ENCODE peak calls at places on chromosomes 16 and 17, in ten cellular contexts. B is psoas muscle; E is trophoblast cell; L is effector memory CD4-positive, alpha-beta T cell; H is adrenal gland; A is stomach; V is A549; P is HL-60; T is fibroblast of lung; R is IMR-90. U is an unnamed sample.

GRCh38 chr17:73476890-73477350 is 165.1 kb upstream of the CDC42EP4 start:
- DNase-seq in B (no peak), E (no peak), L (no peak), H (no peak), A (no peak), V (no peak), P (no peak), T (no peak), R (no peak), U (no peak)

GRCh38 chr16:70770291-70770967 is 30.5 kb downstream of the VAC14 start:
- DNase-seq in B (no peak), E (peak), L (no peak), H (peak), A (no peak), V (peak), P (no peak), T (no peak), R (no peak), U (no peak)

GRCh38 chr16:88552815-88553214 is 17.4 kb upstream of the ZC3H18 start:
- DNase-seq in B (no peak), E (no peak), L (no peak), H (no peak), A (no peak), V (no peak), P (no peak), T (no peak), R (no peak), U (peak)

GRCh38 chr16:73213761-73214480 is 166.0 kb upstream of the ZFHX3 start:
- DNase-seq in B (no peak), E (no peak), L (no peak), H (no peak), A (no peak), V (no peak), P (no peak), T (peak), R (peak), U (no peak)

GRCh38 chr16:57619606-57620315 is 8.7 kb upstream of the ADGRG1 start:
- DNase-seq in B (no peak), E (peak), L (no peak), H (peak), A (peak), V (no peak), P (no peak), T (no peak), R (no peak), U (peak)

GRCh38 chr17:43530303-43531081 is 15.6 kb downstream of the ETV4 start:
- DNase-seq in B (peak), E (peak), L (no peak), H (peak), A (peak), V (no peak), P (no peak), T (peak), R (peak), U (peak)

GRCh38 chr17:72376486-72377345 is 255.9 kb downstream of the SOX9 start:
- DNase-seq in B (no peak), E (no peak), L (no peak), H (no peak), A (no peak), V (no peak), P (no peak), T (peak), R (peak), U (no peak)

GRCh38 chr17:79960788-79961522 is 74.7 kb downstream of the TBC1D16 start:
- DNase-seq in B (no peak), E (no peak), L (no peak), H (no peak), A (no peak), V (peak), P (no peak), T (no peak), R (peak), U (no peak)

GRCh38 chr17:48499248-48499647 is 31.6 kb downstream of the HOXB1 start:
- DNase-seq in B (no peak), E (no peak), L (no peak), H (no peak), A (no peak), V (no peak), P (no peak), T (peak), R (peak), U (no peak)

GRCh38 chr17:73532441-73532901 is 111.8 kb downstream of the SDK2 start:
- DNase-seq in B (no peak), E (no peak), L (no peak), H (no peak), A (no peak), V (no peak), P (no peak), T (no peak), R (no peak), U (no peak)

GRCh38 chr17:19671433-19671832 is 22.9 kb downstream of the ALDH3A2 start:
- DNase-seq in B (no peak), E (no peak), L (no peak), H (no peak), A (no peak), V (no peak), P (no peak), T (no peak), R (no peak), U (no peak)

GRCh38 chr16:64589836-64590235 is 532.0 kb downstream of the CDH11 start:
- DNase-seq in B (no peak), E (peak), L (no peak), H (no peak), A (no peak), V (no peak), P (no peak), T (peak), R (peak), U (no peak)

GRCh38 chr16:78639775-78640174 is 540.3 kb downstream of the WWOX start:
- DNase-seq in B (no peak), E (no peak), L (no peak), H (no peak), A (no peak), V (no peak), P (no peak), T (no peak), R (no peak), U (no peak)

GRCh38 chr17:79943354-79944241 is 92.1 kb downstream of the TBC1D16 start:
- DNase-seq in B (peak), E (no peak), L (no peak), H (peak), A (no peak), V (no peak), P (no peak), T (no peak), R (no peak), U (no peak)

GRCh38 chr16:9836118-9836736 is 346.0 kb downstream of the GRIN2A start:
- DNase-seq in B (no peak), E (peak), L (no peak), H (peak), A (no peak), V (no peak), P (no peak), T (peak), R (no peak), U (no peak)

GRCh38 chr17:76716146-76716833 is 5.5 kb upstream of the MXRA7 start:
- DNase-seq in B (peak), E (peak), L (peak), H (peak), A (peak), V (no peak), P (peak), T (peak), R (peak), U (no peak)

GRCh38 chr16:66008136-66008535 is 358.4 kb upstream of the CDH5 start:
- DNase-seq in B (no peak), E (no peak), L (no peak), H (no peak), A (no peak), V (no peak), P (no peak), T (no peak), R (no peak), U (no peak)

GRCh38 chr16:57572978-57573733 is 30.7 kb downstream of the ADGRG5 start:
- DNase-seq in B (no peak), E (no peak), L (no peak), H (no peak), A (no peak), V (no peak), P (no peak), T (no peak), R (no peak), U (no peak)

GRCh38 chr16:528111-529011 is 849 bp downstream of the CAPN15 start:
- DNase-seq in B (no peak), E (peak), L (peak), H (peak), A (peak), V (peak), P (peak), T (peak), R (peak), U (peak)

GRCh38 chr17:57396515-57396921 is 140.2 kb downstream of the MSI2 start:
- DNase-seq in B (no peak), E (no peak), L (no peak), H (no peak), A (no peak), V (no peak), P (no peak), T (no peak), R (no peak), U (no peak)

GRCh38 chr17:64150237-64151015 is 20.5 kb upstream of the ERN1 start:
- DNase-seq in B (peak), E (no peak), L (no peak), H (peak), A (peak), V (peak), P (no peak), T (peak), R (no peak), U (peak)

GRCh38 chr16:24849641-24850040 is 3.9 kb downstream of the SLC5A11 start:
- DNase-seq in B (no peak), E (no peak), L (no peak), H (no peak), A (no peak), V (no peak), P (no peak), T (no peak), R (no peak), U (no peak)

DNA sequence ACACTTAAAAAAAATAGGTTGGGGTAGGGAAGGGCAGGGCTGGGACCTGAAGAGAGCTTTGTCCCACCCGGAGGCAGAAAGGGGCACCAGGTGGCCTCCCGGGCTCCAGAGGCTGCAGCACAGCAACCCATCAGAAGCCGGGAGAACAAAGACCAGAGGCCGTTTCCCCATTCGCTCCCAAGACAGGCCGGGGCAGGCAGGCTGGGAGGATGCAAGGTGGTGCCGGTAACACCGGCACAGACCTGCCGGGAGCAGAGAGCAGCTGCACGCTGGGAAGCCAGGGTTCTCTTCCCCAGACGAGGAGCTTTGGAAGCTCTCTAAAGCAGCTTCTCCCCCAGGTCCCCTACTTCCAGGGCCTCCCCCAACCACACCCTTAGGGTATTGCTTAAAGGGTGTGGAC is 5.6 kb downstream of the PPL start:
- DNase-seq in B (no peak), E (no peak), L (no peak), H (no peak), A (no peak), V (no peak), P (no peak), T (no peak), R (no peak), U (no peak)
- H3K27ac ChIP-seq in B (no peak), E (no peak), L (no peak), H (no peak), A (no peak), V (no peak), P (no peak), T (no peak), R (no peak), U (no peak)

GRCh38 chr17:10702574-10702973 is 5.2 kb downstream of the ADPRM start:
- DNase-seq in B (no peak), E (no peak), L (no peak), H (no peak), A (no peak), V (no peak), P (no peak), T (peak), R (peak), U (no peak)
- H3K27ac ChIP-seq in B (no peak), E (no peak), L (no peak), H (no peak), A (no peak), V (no peak), P (no peak), T (no peak), R (no peak), U (no peak)

DNA sequence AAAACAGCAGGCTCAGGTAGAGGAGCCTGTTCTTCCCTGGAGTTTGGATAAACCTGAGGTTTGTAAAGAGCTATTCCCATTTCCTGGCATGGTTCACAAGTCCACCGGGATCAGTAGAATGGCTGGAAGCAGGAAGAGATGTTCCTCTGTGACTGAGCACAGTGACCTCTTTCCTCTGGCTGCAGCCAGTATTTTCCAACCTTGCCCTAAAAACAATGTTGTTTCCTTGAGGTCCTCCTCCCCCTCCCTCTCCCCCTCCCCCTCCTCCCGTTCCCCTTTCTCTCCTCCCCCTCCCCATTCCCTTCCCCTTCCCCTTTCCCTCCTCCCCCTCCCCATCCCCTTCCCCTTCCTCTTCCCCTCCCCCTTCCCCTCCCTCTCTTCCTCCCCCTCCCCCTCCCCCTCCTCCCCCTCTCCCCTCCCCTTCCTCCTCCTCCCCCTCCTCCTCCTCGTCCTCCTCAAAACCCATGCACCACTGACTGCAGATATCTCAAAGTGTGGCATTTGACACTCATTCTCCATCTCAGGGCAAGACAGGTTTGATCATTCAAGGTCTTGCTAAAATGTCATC is 58.9 kb upstream of the MON1B start:
- DNase-seq in B (no peak), E (no peak), L (no peak), H (no peak), A (no peak), V (no peak), P (no peak), T (no peak), R (no peak), U (no peak)
- H3K27ac ChIP-seq in B (no peak), E (no peak), L (no peak), H (no peak), A (no peak), V (no peak), P (no peak), T (no peak), R (no peak), U (no peak)

GRCh38 chr16:54847609-54848008 is 83.1 kb upstream of the IRX5 start:
- DNase-seq in B (no peak), E (no peak), L (no peak), H (no peak), A (no peak), V (no peak), P (no peak), T (no peak), R (no peak), U (no peak)
- H3K27ac ChIP-seq in B (no peak), E (no peak), L (no peak), H (no peak), A (no peak), V (no peak), P (no peak), T (no peak), R (no peak), U (no peak)

DNA sequence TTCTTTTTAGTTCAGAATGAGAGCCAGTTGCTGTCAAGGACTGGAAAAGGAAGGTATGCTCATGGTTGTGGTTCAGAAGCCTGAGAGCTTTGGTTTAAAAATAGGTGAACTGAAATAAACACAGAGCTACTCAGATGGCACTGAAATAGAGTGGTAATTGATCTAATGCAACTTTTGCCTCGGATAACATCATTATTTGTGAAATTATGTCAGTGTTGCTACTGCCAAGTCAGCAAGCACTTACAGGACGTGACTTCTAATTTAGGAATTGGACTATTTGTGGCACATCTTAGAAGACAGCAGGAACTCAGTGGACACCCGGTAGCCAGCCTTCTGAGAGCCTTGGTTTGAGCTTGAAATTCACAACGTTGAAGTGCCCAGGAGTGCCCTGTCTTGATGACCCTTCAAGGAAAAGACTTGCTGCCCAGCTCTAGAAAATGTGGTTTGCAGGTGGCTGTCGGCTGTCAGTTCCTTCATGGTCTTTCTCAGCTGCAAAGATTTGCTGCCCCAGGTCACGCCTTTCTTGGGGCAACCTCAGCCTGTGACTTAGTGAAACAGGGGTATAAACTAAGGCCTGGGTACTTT is 42.0 kb upstream of the XYLT1 start:
- DNase-seq in B (no peak), E (no peak), L (no peak), H (no peak), A (no peak), V (no peak), P (no peak), T (peak), R (peak), U (no peak)
- H3K27ac ChIP-seq in B (no peak), E (no peak), L (no peak), H (no peak), A (no peak), V (no peak), P (no peak), T (no peak), R (no peak), U (no peak)

GRCh38 chr17:50093807-50094206 is 1.3 kb upstream of the PDK2 start:
- DNase-seq in B (no peak), E (no peak), L (no peak), H (no peak), A (no peak), V (no peak), P (no peak), T (no peak), R (no peak), U (no peak)

GRCh38 chr17:50090071-50090470 is 5.1 kb upstream of the PDK2 start:
- DNase-seq in B (no peak), E (no peak), L (no peak), H (no peak), A (no peak), V (no peak), P (no peak), T (no peak), R (no peak), U (no peak)

GRCh38 chr17:50088952-50089825 is 6.0 kb upstream of the PDK2 start:
- DNase-seq in B (no peak), E (no peak), L (no peak), H (no peak), A (no peak), V (no peak), P (no peak), T (no peak), R (no peak), U (no peak)

GRCh38 chr17:50093246-50093645 is 1.9 kb upstream of the PDK2 start:
- DNase-seq in B (no peak), E (no peak), L (no peak), H (no peak), A (no peak), V (no peak), P (no peak), T (no peak), R (no peak), U (no peak)

GRCh38 chr17:50090971-50091950 is 3.9 kb upstream of the PDK2 start:
- DNase-seq in B (no peak), E (no peak), L (no peak), H (peak), A (no peak), V (no peak), P (no peak), T (no peak), R (no peak), U (no peak)
- H3K27ac ChIP-seq in B (no peak), E (no peak), L (no peak), H (no peak), A (no peak), V (no peak), P (no peak), T (no peak), R (no peak), U (no peak)

DNA sequence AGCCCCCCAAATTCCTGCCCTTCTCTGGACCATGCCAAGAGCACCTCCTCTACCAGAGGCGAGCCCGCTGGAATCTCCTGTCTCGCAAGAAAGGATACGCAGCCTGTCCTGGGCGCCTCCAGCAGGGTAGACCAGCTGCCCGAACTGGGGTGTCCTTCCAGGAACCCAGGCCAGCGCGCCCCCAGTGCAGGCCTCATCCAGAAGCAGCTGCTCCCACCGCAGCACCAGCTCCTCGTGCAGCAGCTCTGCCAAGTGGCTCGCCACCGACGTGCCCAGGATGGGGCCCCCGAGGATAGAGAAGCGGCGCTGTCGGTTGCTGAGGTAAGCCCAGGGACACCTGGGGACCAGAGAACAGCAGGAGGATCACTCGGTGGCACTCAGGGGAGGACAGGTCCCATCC is 4.8 kb downstream of the TAF1C start:
- DNase-seq in B (no peak), E (no peak), L (no peak), H (no peak), A (no peak), V (no peak), P (no peak), T (no peak), R (no peak), U (no peak)
- H3K27ac ChIP-seq in B (no peak), E (no peak), L (no peak), H (no peak), A (no peak), V (no peak), P (no peak), T (no peak), R (no peak), U (no peak)

DNA sequence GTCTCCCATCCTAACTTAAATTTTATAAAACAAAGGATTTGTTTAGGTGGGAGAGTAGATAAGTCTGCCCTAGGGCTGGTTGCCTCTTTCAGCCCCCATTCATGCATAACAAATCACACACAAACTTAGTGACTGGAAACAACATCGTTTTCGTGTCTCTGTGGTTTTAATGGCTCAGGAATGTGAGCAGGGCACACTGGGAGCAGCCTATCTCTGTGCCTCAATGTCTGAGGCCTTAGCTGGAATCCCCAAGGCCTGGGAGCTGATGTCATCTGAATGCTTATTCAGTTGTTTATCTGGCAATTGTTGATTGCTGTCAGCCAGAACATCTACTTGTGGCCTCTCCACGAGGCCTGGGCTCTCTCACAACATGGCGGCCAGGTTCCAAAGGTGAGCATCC is 101.9 kb upstream of the HSBP1 start:
- DNase-seq in B (no peak), E (peak), L (no peak), H (no peak), A (no peak), V (no peak), P (no peak), T (no peak), R (no peak), U (no peak)
- H3K27ac ChIP-seq in B (no peak), E (no peak), L (no peak), H (no peak), A (no peak), V (no peak), P (no peak), T (no peak), R (no peak), U (no peak)

U was measured in pancreas.